ENCODE peak calls at places on chromosome 3, in four cellular contexts. J is stimulated activated CD4-positive, alpha-beta T cell treated with anti-CD3 and anti-CD28 coated beads, Interleukin-15, amount 100 ng/mL, for 1 hour; D is PC-9; U is mammary epithelial cell. T is an unnamed sample.

GRCh38 chr3:170815340-170815739 is 54.7 kb downstream of the RPL22L1 start:
- DNase-seq in J (no peak), D (peak), U (no peak), T (no peak)

GRCh38 chr3:60600848-60601247 is 650.4 kb downstream of the FHIT start:
- DNase-seq in J (no peak), D (no peak), U (no peak), T (no peak)

GRCh38 chr3:106208979-106209378 is 340.2 kb upstream of the CBLB start:
- DNase-seq in J (no peak), D (peak), U (peak), T (no peak)

GRCh38 chr3:185176756-185177359 is 24.0 kb upstream of the C3orf70 start:
- DNase-seq in J (no peak), D (peak), U (no peak), T (no peak)

GRCh38 chr3:182962162-182962561 is 18.2 kb downstream of the DCUN1D1 start:
- DNase-seq in J (no peak), D (no peak), U (no peak), T (no peak)

GRCh38 chr3:177066068-177066467 is 131.2 kb downstream of the TBL1XR1 start:
- DNase-seq in J (no peak), D (no peak), U (no peak), T (no peak)

GRCh38 chr3:42839616-42840015 is 30.4 kb downstream of the ACKR2 start:
- DNase-seq in J (no peak), D (peak), U (peak), T (no peak)

GRCh38 chr3:133492159-133492860 is 81.2 kb upstream of the CDV3 start:
- DNase-seq in J (no peak), D (no peak), U (no peak), T (no peak)

GRCh38 chr3:106877632-106878031 is 499.6 kb upstream of the CCDC54 start:
- DNase-seq in J (no peak), D (no peak), U (no peak), T (no peak)

GRCh38 chr3:66401578-66402382 is 99.0 kb downstream of the LRIG1 start:
- DNase-seq in J (no peak), D (no peak), U (no peak), T (no peak)

GRCh38 chr3:189392969-189393368 is 221.2 kb downstream of the TPRG1 start:
- DNase-seq in J (no peak), D (peak), U (peak), T (peak)

GRCh38 chr3:147712357-147712756 is 303.2 kb downstream of the ZIC1 start:
- DNase-seq in J (no peak), D (no peak), U (no peak), T (no peak)

GRCh38 chr3:86923071-86923476 is 67.9 kb downstream of the VGLL3 start:
- DNase-seq in J (no peak), D (peak), U (peak), T (peak)

GRCh38 chr3:50441818-50442217 is 61.6 kb downstream of the CACNA2D2 start:
- DNase-seq in J (no peak), D (no peak), U (no peak), T (no peak)

GRCh38 chr3:123385072-123385471 is 63.8 kb downstream of the ADCY5 start:
- DNase-seq in J (no peak), D (no peak), U (no peak), T (no peak)

GRCh38 chr3:123287051-123287961 is 85.6 kb downstream of the SEC22A start:
- DNase-seq in J (no peak), D (no peak), U (no peak), T (no peak)

GRCh38 chr3:168183774-168184173 is 88.0 kb upstream of the GOLIM4 start:
- DNase-seq in J (no peak), D (no peak), U (no peak), T (no peak)

GRCh38 chr3:69343875-69344274 is 42.0 kb downstream of the FRMD4B start:
- DNase-seq in J (no peak), D (no peak), U (no peak), T (no peak)

GRCh38 chr3:40623567-40623966 is 98.8 kb downstream of the ZNF621 start:
- DNase-seq in J (no peak), D (peak), U (peak), T (peak)

GRCh38 chr3:13296662-13297061 is 123.5 kb downstream of the NUP210 start:
- DNase-seq in J (no peak), D (no peak), U (no peak), T (no peak)

GRCh38 chr3:120498947-120499346 is 48.2 kb upstream of the FSTL1 start:
- DNase-seq in J (no peak), D (peak), U (peak), T (no peak)

GRCh38 chr3:8656240-8656639 is 11.6 kb upstream of the SSUH2 start:
- DNase-seq in J (no peak), D (no peak), U (no peak), T (no peak)

GRCh38 chr3:112136959-112137693 is 4.1 kb upstream of the GCSAM start:
- DNase-seq in J (no peak), D (peak), U (peak), T (no peak)